ENCODE peak calls at places on chromosomes 16 and 17, in eight cellular contexts. G is dorsolateral prefrontal cortex, A is A549, T is adrenal gland, Z is mammary epithelial cell, I is ovary, K is uterus, P is breast epithelium. U is an unnamed sample.

GRCh38 chr16:377419-377951 is 4.3 kb downstream of the PGAP6 start:
- DNase-seq in K (no peak), I (no peak), A (no peak), Z (no peak), T (no peak), P (no peak), G (no peak), U (no peak)

GRCh38 chr17:27218719-27219488 is 75.0 kb upstream of the WSB1 start:
- DNase-seq in I (no peak), T (peak), A (no peak), K (no peak), P (no peak), Z (no peak), G (no peak), U (no peak)

GRCh38 chr16:30186444-30186781 is 3.0 kb downstream of the CORO1A start:
- DNase-seq in T (no peak), P (no peak), K (no peak), I (no peak), Z (no peak), G (no peak), A (no peak), U (no peak)

GRCh38 chr16:76396977-76397376 is 119.8 kb downstream of the CNTNAP4 start:
- DNase-seq in A (no peak), Z (no peak), K (no peak), P (no peak), T (no peak), G (no peak), I (no peak), U (no peak)

GRCh38 chr16:10552998-10553491 is 27.4 kb downstream of the EMP2 start:
- DNase-seq in P (no peak), A (peak), I (no peak), T (no peak), K (no peak), Z (no peak), G (peak), U (no peak)

GRCh38 chr16:10514369-10515055 is 65.9 kb downstream of the EMP2 start:
- DNase-seq in A (peak), Z (peak), K (peak), P (peak), G (peak), T (peak), I (peak), U (no peak)

GRCh38 chr16:75535211-75535843 is 581 bp downstream of the CHST5 start:
- DNase-seq in K (no peak), Z (no peak), G (no peak), I (no peak), T (no peak), P (no peak), A (no peak), U (no peak)

GRCh38 chr17:74133726-74134125 is 69.8 kb upstream of the RPL38 start:
- DNase-seq in T (no peak), G (no peak), I (no peak), K (no peak), P (no peak), A (no peak), Z (no peak), U (no peak)

GRCh38 chr17:46976626-46977270 is 2.3 kb downstream of the RPRML start:
- DNase-seq in I (no peak), P (no peak), G (peak), T (no peak), K (no peak), A (peak), Z (no peak), U (no peak)

GRCh38 chr17:64259922-64260321 is 3.1 kb downstream of the TEX2 start:
- DNase-seq in T (peak), K (no peak), Z (peak), P (no peak), I (no peak), G (no peak), A (no peak), U (no peak)

GRCh38 chr16:30874821-30875717 is 18.8 kb downstream of the BCL7C start:
- DNase-seq in T (peak), Z (peak), K (peak), G (peak), A (peak), P (peak), I (peak), U (no peak)

GRCh38 chr17:81057079-81057730 is 22.3 kb downstream of the BAIAP2 start:
- DNase-seq in K (peak), P (peak), Z (peak), T (no peak), A (peak), G (peak), I (peak), U (peak)

GRCh38 chr17:69853533-69854262 is 221.3 kb upstream of the KCNJ16 start:
- DNase-seq in Z (no peak), I (no peak), P (no peak), T (peak), G (no peak), K (no peak), A (no peak), U (no peak)

GRCh38 chr16:69494993-69495392 is 70.6 kb downstream of the CYB5B start:
- DNase-seq in K (no peak), Z (no peak), T (no peak), G (no peak), P (no peak), I (no peak), A (peak), U (no peak)

GRCh38 chr17:36721560-36722120 is 120.3 kb downstream of the MRM1 start:
- DNase-seq in A (no peak), G (no peak), K (no peak), Z (no peak), I (no peak), T (no peak), P (no peak), U (no peak)

GRCh38 chr17:21573961-21574610 is 118.2 kb upstream of the KCNJ18 start:
- DNase-seq in P (no peak), K (peak), Z (peak), A (no peak), I (peak), T (peak), G (peak), U (no peak)

GRCh38 chr16:72291531-72291981 is 119.6 kb upstream of the PMFBP1 start:
- DNase-seq in P (no peak), A (peak), K (no peak), T (peak), I (no peak), G (no peak), Z (peak), U (peak)

GRCh38 chr16:66167564-66168291 is 198.8 kb upstream of the CDH5 start:
- DNase-seq in G (no peak), T (peak), K (no peak), A (no peak), Z (no peak), I (no peak), P (no peak), U (no peak)

GRCh38 chr16:71627631-71628236 is 1.8 kb downstream of the MARVELD3 start:
- DNase-seq in Z (no peak), K (no peak), A (no peak), T (no peak), G (no peak), I (no peak), P (no peak), U (no peak)

GRCh38 chr17:76394166-76394565 is 9.8 kb downstream of the SPHK1 start:
- DNase-seq in G (no peak), I (no peak), K (no peak), P (no peak), T (no peak), A (no peak), Z (peak), U (peak)

GRCh38 chr17:67218385-67218950 is 26.5 kb downstream of the HELZ start:
- DNase-seq in Z (peak), I (no peak), K (no peak), A (no peak), T (peak), G (no peak), P (no peak), U (no peak)

GRCh38 chr16:35391328-35391727 is 1931.9 kb downstream of the TP53TG3F start:
- DNase-seq in I (no peak), T (no peak), A (peak), G (peak), K (no peak), P (no peak), Z (peak), U (peak)

GRCh38 chr17:43900858-43901754 is 6.2 kb downstream of the MPP2 start:
- DNase-seq in K (no peak), G (no peak), P (no peak), Z (no peak), T (no peak), I (no peak), A (peak), U (no peak)

GRCh38 chr16:68644715-68645493 is at the start of gene CDH3:
- DNase-seq in P (peak), I (peak), A (no peak), K (peak), Z (peak), G (peak), T (no peak), U (peak)

GRCh38 chr16:88649924-88650748 is 717 bp downstream of the CYBA start:
- DNase-seq in P (no peak), K (no peak), I (no peak), A (no peak), G (no peak), Z (no peak), T (no peak), U (no peak)

GRCh38 chr17:6366144-6366755 is 68.7 kb downstream of the AIPL1 start:
- DNase-seq in A (no peak), G (no peak), I (no peak), K (no peak), P (no peak), T (no peak), Z (peak), U (peak)

GRCh38 chr16:27928542-27928941 is 135.0 kb downstream of the GSG1L start:
- DNase-seq in A (no peak), K (no peak), P (no peak), G (no peak), T (no peak), Z (no peak), I (no peak), U (no peak)

GRCh38 chr17:21530311-21530710 is 154.2 kb downstream of the KCNJ12 start:
- DNase-seq in P (no peak), Z (no peak), T (no peak), I (no peak), G (no peak), K (no peak), A (no peak), U (no peak)

GRCh38 chr17:56499799-56500388 is 93.6 kb upstream of the NOG start:
- DNase-seq in Z (peak), P (no peak), A (peak), K (no peak), G (no peak), I (no peak), T (no peak), U (no peak)

GRCh38 chr17:60909405-60909804 is 231.8 kb downstream of the BCAS3 start:
- DNase-seq in G (no peak), P (no peak), A (no peak), I (no peak), K (no peak), T (no peak), Z (no peak), U (no peak)

GRCh38 chr16:31451681-31452351 is 7.5 kb upstream of the ARMC5 start:
- DNase-seq in Z (peak), P (no peak), I (peak), A (peak), T (peak), K (no peak), G (peak), U (peak)

DNA sequence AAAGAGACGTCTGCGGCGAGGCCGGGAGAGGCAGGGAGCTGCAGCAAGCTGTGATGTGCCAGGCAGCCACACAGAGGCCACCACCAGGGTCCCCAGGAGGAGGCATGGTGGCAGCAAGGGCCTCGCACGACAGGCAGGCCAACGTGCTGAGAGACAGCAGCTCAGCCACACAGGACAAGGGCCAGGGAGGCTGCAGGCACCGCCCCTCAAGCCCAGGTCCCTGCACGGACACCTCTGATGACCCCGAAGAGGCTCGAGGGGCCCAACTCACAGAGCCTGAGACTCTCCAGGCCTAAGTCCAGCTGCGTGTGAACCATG is 5.7 kb downstream of the HAGH start:
- DNase-seq in P (no peak), I (no peak), A (no peak), Z (no peak), T (no peak), K (no peak), G (no peak), U (no peak)
- H3K27ac ChIP-seq in P (no peak), I (no peak), A (no peak), Z (no peak), T (no peak), K (no peak), G (no peak), U (no peak)

DNA sequence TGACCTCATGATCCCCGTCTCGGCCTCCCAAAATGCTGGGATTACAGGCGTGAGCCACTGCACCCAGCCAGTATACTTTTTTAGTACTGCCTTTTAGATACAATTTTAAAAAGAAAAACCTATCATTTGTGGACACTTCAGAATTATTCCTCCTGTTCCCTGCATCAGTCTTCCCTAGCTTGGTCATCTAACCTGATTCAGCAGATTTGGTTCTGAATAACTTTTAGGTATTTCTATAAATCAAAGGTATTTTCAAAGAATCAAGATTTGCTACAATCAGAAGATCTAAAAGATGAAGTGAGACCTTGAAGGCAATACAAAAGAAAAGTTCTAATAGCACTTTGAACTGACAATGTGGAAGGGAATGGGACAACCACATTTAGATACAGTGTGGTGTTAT is 30.0 kb downstream of the MBTD1 start:
- DNase-seq in A (no peak), T (no peak), I (no peak), G (no peak), P (no peak), K (no peak), Z (no peak), U (no peak)
- H3K27ac ChIP-seq in A (no peak), T (no peak), I (no peak), G (no peak), P (no peak), K (no peak), Z (no peak), U (no peak)

GRCh38 chr16:87216148-87216823 is 100.9 kb downstream of the C16orf95 start:
- DNase-seq in G (peak), K (no peak), Z (no peak), P (no peak), I (no peak), A (no peak), T (no peak), U (no peak)
- H3K27ac ChIP-seq in G (no peak), K (no peak), Z (no peak), P (no peak), I (no peak), A (no peak), T (no peak), U (no peak)

DNA sequence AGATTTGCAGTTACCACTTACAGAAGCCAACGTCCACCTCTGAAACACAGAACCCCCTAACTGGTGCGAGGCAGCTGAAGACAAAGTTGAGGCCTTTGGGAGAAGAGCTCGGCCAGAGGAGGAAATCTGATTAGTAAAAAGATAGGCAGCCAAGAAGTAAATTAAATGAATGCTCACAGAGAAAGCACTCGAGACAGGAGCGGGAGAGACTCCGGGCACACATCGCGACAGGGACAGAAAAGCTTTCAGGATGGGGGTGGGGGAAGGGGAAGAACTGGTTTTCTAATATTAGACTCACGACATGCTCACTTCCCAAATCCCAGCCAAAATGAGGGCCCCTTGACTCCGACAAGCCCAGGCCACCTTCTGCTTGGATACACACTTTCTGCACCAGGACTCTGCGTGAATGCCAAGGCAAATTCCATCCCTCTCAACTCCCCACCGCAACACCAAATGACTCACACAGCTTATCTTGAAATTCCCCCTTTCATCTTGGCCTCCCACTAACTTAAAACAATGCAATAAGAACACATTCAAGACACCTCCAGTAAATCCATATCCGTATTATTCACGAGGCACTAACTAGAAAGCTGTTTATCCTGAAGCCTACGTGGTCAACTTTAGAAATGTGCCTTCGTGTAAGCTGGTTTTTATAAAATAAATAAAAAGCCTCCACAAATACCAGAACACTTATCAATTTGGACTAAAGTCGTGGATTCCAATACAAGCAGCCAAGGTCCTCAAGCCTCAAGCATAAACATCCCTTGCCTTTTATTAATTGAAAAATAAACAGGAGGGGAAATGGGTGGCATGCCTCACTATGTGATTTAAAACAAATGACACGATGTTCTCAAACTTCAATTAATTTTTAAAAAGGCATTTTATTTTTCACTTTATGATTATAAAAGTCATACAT is 46.1 kb downstream of the NXN start:
- DNase-seq in G (no peak), I (peak), T (peak), Z (peak), K (peak), P (peak), A (peak), U (no peak)
- H3K27ac ChIP-seq in G (no peak), I (peak), T (peak), Z (peak), K (peak), P (peak), A (peak), U (peak)

DNA sequence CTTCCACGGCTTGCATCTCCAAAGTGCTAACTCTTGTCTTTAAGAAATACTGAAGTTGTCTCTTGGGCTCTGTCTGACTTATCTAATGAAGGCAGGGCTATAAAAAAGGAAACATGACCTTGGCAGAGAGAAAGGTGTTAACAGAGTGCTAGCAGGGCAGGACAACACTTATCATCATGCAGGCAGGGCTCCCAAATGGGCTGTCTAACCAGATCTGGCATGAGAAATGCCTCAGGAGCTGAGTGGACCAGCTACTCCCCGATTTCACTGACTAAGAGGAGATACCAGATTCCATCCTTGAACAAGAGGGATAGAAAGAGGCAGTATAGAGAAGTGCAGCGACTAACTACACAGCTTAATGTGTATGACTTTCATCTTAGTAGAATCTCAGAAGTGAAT is 32.6 kb downstream of the PMP22 start:
- DNase-seq in T (no peak), K (no peak), I (no peak), A (no peak), P (no peak), G (no peak), Z (no peak), U (no peak)
- H3K27ac ChIP-seq in T (no peak), K (no peak), I (no peak), A (no peak), P (no peak), G (peak), Z (no peak), U (no peak)